ENCODE peak calls at places on chromosomes 16 and 17, in ten cellular contexts. J is foreskin fibroblast, F is GM06990, U is A549, Z is breast epithelium, X is fibroblast of mammary gland, D is fibroblast of lung, G is neuronal stem cell, K is SK-N-SH, Q is ascending aorta. M is an unnamed sample.
A peak's percentile ranks its signal among the peaks of the same experiment; 100 is the strongest.

GRCh38 chr17:75576661-75577060 is 10.9 kb upstream of the MYO15B start:
- DNase-seq in D (no peak), Q (no peak), U (no peak), Z (no peak), G (no peak), X (no peak), J (no peak), K (no peak), F (no peak), M (no peak)

GRCh38 chr17:77208217-77208808 is 67.5 kb downstream of the SEC14L1 start:
- DNase-seq in F (no peak), Q (no peak), D (peak; percentile 61), G (no peak), X (peak; percentile 54), K (no peak), J (peak; percentile 48), Z (no peak), U (peak; percentile 36), M (no peak)

GRCh38 chr16:87326151-87326571 is 9.0 kb upstream of the C16orf95 start:
- DNase-seq in U (no peak), D (no peak), K (no peak), F (no peak), Z (no peak), X (peak; percentile 32), G (no peak), J (no peak), Q (no peak), M (no peak)

GRCh38 chr16:17343028-17343427 is 127.7 kb downstream of the XYLT1 start:
- DNase-seq in F (peak; percentile 44), X (no peak), Z (peak; percentile 77), U (no peak), K (no peak), Q (no peak), J (no peak), G (no peak), D (no peak), M (no peak)

GRCh38 chr16:29820271-29820701 is at the start of gene MVP:
- DNase-seq in Z (no peak), D (peak; percentile 67), Q (peak; percentile 88), F (peak; percentile 48), G (no peak), K (peak; percentile 72), U (peak; percentile 56), J (peak; percentile 77), X (peak; percentile 77), M (no peak)

GRCh38 chr17:29155235-29155965 is 24.8 kb downstream of the MYO18A start:
- DNase-seq in G (no peak), F (no peak), X (no peak), K (peak; percentile 66), U (peak; percentile 85), Q (peak; percentile 80), Z (no peak), D (peak; percentile 48), J (no peak), M (no peak)

GRCh38 chr17:48068491-48068961 is 20.4 kb downstream of the NFE2L1 start:
- DNase-seq in D (no peak), X (peak; percentile 60), G (no peak), F (no peak), J (peak; percentile 47), U (peak; percentile 65), Q (no peak), Z (no peak), K (no peak), M (no peak)

GRCh38 chr17:27577884-27578717 is 52.9 kb upstream of the LGALS9 start:
- DNase-seq in G (no peak), Q (no peak), U (no peak), D (peak; percentile 60), Z (no peak), K (peak; percentile 80), J (no peak), F (no peak), X (no peak), M (no peak)

GRCh38 chr16:31875112-31875803 is 1.7 kb downstream of the ZNF267 start:
- DNase-seq in Q (no peak), G (no peak), D (no peak), Z (no peak), J (no peak), U (no peak), F (no peak), X (peak; percentile 41), K (no peak), M (no peak)

GRCh38 chr16:31874354-31875111 is 926 bp downstream of the ZNF267 start:
- DNase-seq in U (peak; percentile 31), G (no peak), Q (no peak), D (peak; percentile 47), J (no peak), K (peak; percentile 38), Z (no peak), F (peak; percentile 41), X (peak; percentile 69), M (no peak)

GRCh38 chr16:31877876-31878642 is 4.5 kb downstream of the ZNF267 start:
- DNase-seq in X (no peak), F (no peak), Q (no peak), G (no peak), U (no peak), J (no peak), Z (no peak), K (no peak), D (no peak), M (no peak)

GRCh38 chr16:31879937-31880321 is 6.3 kb downstream of the ZNF267 start:
- DNase-seq in Q (no peak), X (no peak), Z (no peak), K (no peak), F (no peak), J (no peak), U (no peak), G (no peak), D (no peak), M (no peak)

GRCh38 chr16:31876955-31877828 is 3.6 kb downstream of the ZNF267 start:
- DNase-seq in J (peak; percentile 78), Z (no peak), Q (no peak), K (no peak), X (peak; percentile 95), G (no peak), F (peak; percentile 61), U (peak; percentile 46), D (peak; percentile 86), M (peak; percentile 87)
- H3K4me3 ChIP-seq in J (peak overlapping the region; percentile 9), Z (no peak overlapping the region), Q (no peak overlapping the region), K (peak overlapping the region; percentile 16), X (no peak overlapping the region), G (no peak overlapping the region), F (peak overlapping the region; percentile 96), U (no peak overlapping the region), D (peak overlapping the region; percentile 27), M (no peak overlapping the region)

DNA sequence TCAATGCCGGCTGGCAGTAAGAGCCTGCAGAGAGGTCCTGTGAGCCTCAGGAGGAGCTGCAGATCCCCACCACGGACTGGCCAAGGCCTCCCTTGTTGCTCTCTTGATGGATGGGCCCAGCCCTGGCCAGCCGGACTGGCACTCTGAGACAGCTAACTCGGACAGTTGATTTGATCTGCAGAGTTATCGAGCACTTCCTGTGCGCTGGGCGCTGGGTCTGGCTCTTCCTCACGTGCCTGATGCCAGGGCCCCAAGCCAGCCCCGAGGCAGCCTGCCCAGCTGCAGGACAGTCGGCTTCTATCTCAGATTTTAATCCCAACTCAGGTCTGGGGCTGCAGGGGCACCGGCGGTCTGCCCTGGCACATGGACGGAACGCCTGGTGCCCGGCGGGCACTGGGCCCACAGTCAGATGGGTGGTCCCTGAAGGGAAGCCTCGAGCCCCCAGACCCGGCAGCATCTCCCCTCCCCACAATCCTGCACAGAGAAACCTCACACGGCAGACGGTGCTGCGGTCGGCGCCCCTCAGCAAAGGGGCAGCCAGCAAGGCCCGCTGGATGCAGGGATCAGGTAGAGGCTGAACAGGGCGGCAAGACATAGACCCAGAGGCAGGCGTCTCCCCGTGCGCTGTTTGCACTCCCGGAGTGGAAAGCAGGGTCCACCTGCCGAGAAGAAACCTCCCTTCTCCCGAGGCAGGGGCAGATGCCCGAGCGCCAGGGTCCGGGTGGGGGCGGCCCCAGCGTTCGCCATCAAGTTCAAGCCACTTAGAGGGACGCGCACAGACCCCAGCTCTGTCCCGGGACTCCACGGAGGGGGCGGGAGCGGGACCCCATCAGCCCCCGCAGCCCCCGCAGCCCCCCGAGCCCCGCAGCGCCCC is 34.0 kb downstream of the TIMM22 start:
- DNase-seq in U (no peak), G (no peak), F (no peak), Q (no peak), K (peak; percentile 82), D (peak; percentile 22), X (peak; percentile 12), Z (no peak), J (no peak), M (no peak)
- H3K4me3 ChIP-seq in U (no peak overlapping the region), G (no peak overlapping the region), F (no peak overlapping the region), Q (peak overlapping the region; percentile 68), K (no peak overlapping the region), D (no peak overlapping the region), X (no peak overlapping the region), Z (peak overlapping the region; percentile 36), J (no peak overlapping the region), M (no peak overlapping the region)

GRCh38 chr16:68070249-68070725 is 14.9 kb upstream of the NFATC3 start:
- DNase-seq in J (no peak), Q (no peak), U (no peak), D (no peak), X (no peak), K (no peak), Z (no peak), F (no peak), G (no peak), M (no peak)

GRCh38 chr16:68070811-68071546 is 14.2 kb upstream of the NFATC3 start:
- DNase-seq in X (no peak), J (no peak), D (no peak), U (no peak), Q (peak; percentile 22), K (no peak), F (no peak), Z (no peak), G (no peak), M (no peak)

GRCh38 chr16:68071547-68071901 is 13.6 kb upstream of the NFATC3 start:
- DNase-seq in X (no peak), Z (no peak), D (no peak), G (no peak), U (no peak), Q (no peak), F (no peak), K (no peak), J (no peak), M (no peak)

GRCh38 chr16:68068926-68069325 is 16.2 kb upstream of the NFATC3 start:
- DNase-seq in F (no peak), Z (no peak), U (no peak), D (no peak), Q (no peak), X (no peak), G (no peak), K (no peak), J (no peak), M (no peak)

DNA sequence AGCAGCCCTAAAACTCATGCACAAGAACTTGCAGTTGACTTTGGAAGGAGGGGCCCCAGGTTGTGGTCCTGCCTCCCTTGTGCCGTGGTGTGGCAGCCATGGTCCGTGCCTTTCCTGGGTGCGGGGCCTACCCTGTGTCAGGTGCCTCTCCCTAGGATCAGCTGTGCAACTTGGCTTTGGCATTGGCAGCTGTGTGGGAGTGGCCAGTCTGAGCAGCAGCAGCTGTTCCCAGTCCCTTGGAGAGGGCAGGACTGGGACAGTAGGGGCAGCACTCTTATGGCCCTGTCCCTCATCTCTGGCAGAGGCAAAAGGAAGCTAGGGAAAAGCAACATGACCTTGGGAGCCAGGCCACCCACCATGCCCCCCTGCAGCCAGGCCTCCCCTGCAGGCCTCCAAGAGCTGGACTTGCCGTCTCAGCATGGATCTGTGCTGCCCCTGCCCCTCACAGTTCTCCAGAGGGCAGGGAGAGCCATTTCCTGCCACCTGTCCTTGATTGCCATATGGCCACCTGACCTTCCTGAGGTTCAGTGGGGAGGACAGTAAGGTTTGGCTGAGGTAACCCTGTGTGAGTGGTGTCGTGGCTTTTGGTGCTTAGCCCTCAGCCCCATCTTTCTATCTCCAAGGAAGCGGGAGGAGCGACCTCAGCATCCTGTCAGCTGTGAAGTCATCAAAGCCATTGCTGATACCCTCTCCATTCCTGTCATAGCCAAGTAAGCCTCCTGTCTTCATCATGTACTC is 15.5 kb upstream of the NFATC3 start:
- DNase-seq in X (no peak), D (no peak), J (no peak), F (no peak), G (no peak), U (no peak), Z (no peak), Q (no peak), K (no peak), M (no peak)
- H3K4me3 ChIP-seq in X (no peak overlapping the region), D (no peak overlapping the region), J (no peak overlapping the region), F (no peak overlapping the region), G (peak overlapping the region; percentile 8), U (no peak overlapping the region), Z (no peak overlapping the region), Q (no peak overlapping the region), K (no peak overlapping the region), M (no peak overlapping the region)

DNA sequence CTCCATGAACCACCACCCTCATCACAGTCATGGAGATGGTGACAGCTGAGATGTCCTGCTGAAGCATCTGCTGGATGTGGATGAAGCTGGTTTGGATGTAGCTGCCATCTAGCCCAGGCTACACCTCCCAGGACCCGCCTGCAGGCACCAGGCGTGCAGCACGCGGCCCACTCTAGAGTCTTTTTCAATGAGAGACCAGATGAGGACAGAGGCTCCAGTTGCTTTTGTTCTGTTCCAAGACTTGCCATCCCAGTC is 102.1 kb downstream of the ZNF778 start:
- DNase-seq in J (no peak), F (no peak), D (no peak), K (no peak), Z (no peak), X (no peak), G (no peak), U (no peak), Q (no peak), M (no peak)
- H3K4me3 ChIP-seq in J (peak overlapping the region; percentile 3), F (peak overlapping the region; percentile 6), D (no peak overlapping the region), K (peak overlapping the region; percentile 44), Z (no peak overlapping the region), X (peak overlapping the region; percentile 17), G (no peak overlapping the region), U (peak overlapping the region; percentile 13), Q (peak overlapping the region; percentile 40), M (no peak overlapping the region)

M was measured in kidney epithelial cell.